ENCODE peak calls at places on chromosomes 4 and X, in nine cellular contexts. B is fibroblast of mammary gland, R is AG04450, O is transverse colon, S is GM13976, Z is progenitor cell of endocrine pancreas, E is fibroblast of the aortic adventitia, P is foreskin fibroblast, K is body of pancreas. D is an unnamed sample.

GRCh38 chrX:52082578-52082977 is 13.6 kb upstream of the MAGED4B start:
- DNase-seq in R (no peak), P (peak; percentile 19), K (no peak), O (no peak), E (peak; percentile 2), Z (no peak), B (peak; percentile 1), S (no peak), D (no peak)

GRCh38 chrX:11351375-11352295 is 58.4 kb downstream of the AMELX start:
- DNase-seq in O (peak; percentile 53), S (no peak), K (peak; percentile 13), R (peak; percentile 43), B (peak; percentile 97), P (peak; percentile 74), Z (no peak), E (peak; percentile 72), D (no peak)

GRCh38 chr4:14566518-14566917 is 435.8 kb upstream of the CPEB2 start:
- DNase-seq in P (peak; percentile 25), Z (no peak), R (no peak), B (peak; percentile 52), S (no peak), O (no peak), E (peak; percentile 1), K (no peak), D (no peak)

GRCh38 chrX:151711154-151711553 is 4.7 kb upstream of the FATE1 start:
- DNase-seq in O (no peak), Z (no peak), K (no peak), E (no peak), S (no peak), B (no peak), P (no peak), R (no peak), D (no peak)

GRCh38 chr4:2281575-2282343 is 19.9 kb upstream of the MXD4 start:
- DNase-seq in R (no peak), E (no peak), K (no peak), S (peak; percentile 59), Z (no peak), B (no peak), P (no peak), O (peak; percentile 63), D (no peak)

GRCh38 chr4:99790796-99791617 is 25.6 kb upstream of the DAPP1 start:
- DNase-seq in Z (no peak), P (peak; percentile 32), B (peak; percentile 61), R (no peak), K (no peak), E (peak; percentile 13), S (no peak), O (no peak), D (no peak)

GRCh38 chr4:62912531-62912930 is 1496.7 kb downstream of the TECRL start:
- DNase-seq in B (no peak), O (no peak), S (no peak), K (no peak), P (no peak), R (no peak), Z (no peak), E (no peak), D (no peak)

GRCh38 chr4:8151165-8151650 is 7.4 kb downstream of the ABLIM2 start:
- DNase-seq in K (no peak), S (no peak), Z (no peak), R (no peak), B (no peak), E (no peak), O (no peak), P (no peak), D (no peak)

GRCh38 chrX:147894332-147894870 is 17.3 kb upstream of the FMR1 start:
- DNase-seq in E (peak; percentile 21), P (no peak), Z (no peak), R (no peak), B (no peak), O (no peak), K (no peak), S (no peak), D (peak; percentile 10)

GRCh38 chr4:46425775-46426400 is 36.0 kb upstream of the GABRA2 start:
- DNase-seq in P (no peak), Z (no peak), S (no peak), O (no peak), B (peak; percentile 75), E (no peak), R (no peak), K (no peak), D (no peak)

GRCh38 chr4:175891863-175892262 is 79.8 kb upstream of the GPM6A start:
- DNase-seq in R (no peak), P (peak; percentile 7), E (peak; percentile 0), O (no peak), K (no peak), S (peak; percentile 12), B (peak; percentile 22), Z (no peak), D (no peak)

GRCh38 chrX:21666679-21667078 is 8.5 kb upstream of the KLHL34 start:
- DNase-seq in O (no peak), Z (no peak), K (no peak), P (no peak), R (no peak), E (no peak), S (no peak), B (peak; percentile 2), D (no peak)

GRCh38 chr4:36348403-36348938 is 67.1 kb downstream of the DTHD1 start:
- DNase-seq in Z (no peak), P (no peak), O (no peak), K (no peak), R (no peak), E (no peak), B (no peak), S (peak; percentile 58), D (no peak)

GRCh38 chr4:129583868-129584267 is 487.9 kb downstream of the C4orf33 start:
- DNase-seq in S (no peak), Z (no peak), O (no peak), R (no peak), P (no peak), K (no peak), B (peak; percentile 81), E (peak; percentile 87), D (no peak)

GRCh38 chr4:149371021-149371420 is 444.6 kb downstream of the IQCM start:
- DNase-seq in P (peak; percentile 45), Z (no peak), E (peak; percentile 78), R (peak; percentile 23), O (peak; percentile 10), K (no peak), B (peak; percentile 78), S (peak; percentile 17), D (no peak)
- TF ChIP-seq CTCF in P (peak; percentile 34), Z (peak; percentile 62), E (peak; percentile 49), R (peak; percentile 62), O (peak; percentile 12), K (peak; percentile 31), B (peak; percentile 53), S (peak; percentile 26), D (no peak)

DNA sequence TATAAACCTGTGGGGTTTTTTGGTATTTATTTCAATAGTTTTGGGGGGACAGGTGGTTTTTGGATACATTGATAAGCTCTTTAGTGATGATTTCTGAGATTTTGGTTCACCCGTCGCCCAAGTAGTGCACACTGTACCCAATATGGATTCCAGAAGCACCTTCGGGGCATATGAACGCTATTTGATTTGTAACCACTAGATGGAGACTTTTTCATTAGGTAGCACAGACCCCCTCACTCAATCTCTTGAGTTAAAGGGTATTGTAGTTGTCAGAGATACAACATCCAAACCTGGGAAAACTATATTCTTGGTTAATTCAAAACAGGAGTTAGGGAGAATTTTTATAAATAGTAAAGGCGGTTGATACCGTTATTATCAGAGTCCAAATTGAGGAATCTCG is 79.8 kb downstream of the SPANXN3 start:
- DNase-seq in K (no peak), P (no peak), B (peak; percentile 3), Z (no peak), E (no peak), R (no peak), S (no peak), O (no peak), D (peak; percentile 4)
- TF ChIP-seq CTCF in K (no peak), P (no peak), B (peak; percentile 31), Z (peak; percentile 59), E (no peak), R (no peak), S (peak; percentile 9), O (no peak), D (peak; percentile 56)

GRCh38 chrX:48945517-48946348 is 11.7 kb downstream of the OTUD5 start:
- DNase-seq in Z (no peak), B (peak; percentile 51), K (peak; percentile 52), O (peak; percentile 64), R (peak; percentile 4), P (peak; percentile 71), E (peak; percentile 50), S (peak; percentile 61), D (peak; percentile 40)
- TF ChIP-seq CTCF in Z (peak; percentile 75), B (peak; percentile 79), K (peak; percentile 64), O (peak; percentile 68), R (peak; percentile 74), P (peak; percentile 78), E (peak; percentile 83), S (peak; percentile 92), D (peak; percentile 64)

GRCh38 chrX:72294497-72294896 is 11.2 kb downstream of the CITED1 start:
- DNase-seq in E (no peak), K (no peak), P (no peak), B (no peak), S (no peak), Z (no peak), R (no peak), O (no peak), D (no peak)
- TF ChIP-seq CTCF in E (peak; percentile 16), K (no peak), P (no peak), B (no peak), S (no peak), Z (peak; percentile 42), R (no peak), O (no peak), D (peak; percentile 27)

GRCh38 chr4:40507977-40508376 is 121.7 kb downstream of the RBM47 start:
- DNase-seq in P (no peak), R (no peak), B (no peak), S (no peak), K (peak; percentile 62), E (no peak), Z (no peak), O (peak; percentile 71), D (no peak)
- TF ChIP-seq CTCF in P (no peak), R (no peak), B (no peak), S (no peak), K (no peak), E (no peak), Z (no peak), O (peak; percentile 10), D (no peak)